ENCODE peak calls at places on chromosomes 2 and 18, in four cellular contexts. One of them, this sample, is unnamed.
A peak's percentile ranks its signal among the peaks of the same experiment; 100 is the strongest.

GRCh38 chr2:12502759-12503158 is 214.0 kb upstream of the TRIB2 start:
- DNase-seq in HL-60: no peak
- DNase-seq in GM12878: no peak
- DNase-seq in K562: no peak
- DNase-seq in this sample: no peak

GRCh38 chr18:55319517-55319905 is 268.5 kb downstream of the TCF4 start:
- DNase-seq in HL-60: no peak
- DNase-seq in GM12878: no peak
- DNase-seq in K562: no peak
- DNase-seq in this sample: no peak

GRCh38 chr2:12326449-12327190 is 390.1 kb upstream of the TRIB2 start:
- DNase-seq in HL-60: no peak
- DNase-seq in GM12878: no peak
- DNase-seq in K562: no peak
- DNase-seq in this sample: no peak

GRCh38 chr18:79597176-79598045 is 82.2 kb upstream of the CTDP1 start:
- DNase-seq in HL-60: no peak
- DNase-seq in GM12878: no peak
- DNase-seq in K562: no peak
- DNase-seq in this sample: no peak

GRCh38 chr18:55407774-55408535 is 180.0 kb downstream of the TCF4 start:
- DNase-seq in HL-60: no peak
- DNase-seq in GM12878: no peak
- DNase-seq in K562: no peak
- DNase-seq in this sample: no peak

GRCh38 chr18:79507546-79508480 is 112.1 kb downstream of the NFATC1 start:
- DNase-seq in HL-60: peak; percentile 70
- DNase-seq in GM12878: no peak
- DNase-seq in K562: no peak
- DNase-seq in this sample: no peak

GRCh38 chr2:114201781-114202180 is 240.7 kb upstream of the DPP10 start:
- DNase-seq in HL-60: no peak
- DNase-seq in GM12878: no peak
- DNase-seq in K562: peak; percentile 3
- DNase-seq in this sample: no peak

GRCh38 chr2:201781583-201782051 is 884 bp upstream of the ALS2 start:
- DNase-seq in HL-60: no peak
- DNase-seq in GM12878: no peak
- DNase-seq in K562: no peak
- DNase-seq in this sample: peak; percentile 10

GRCh38 chr2:130736487-130736886 is 7.6 kb downstream of the GPR148 start:
- DNase-seq in HL-60: no peak
- DNase-seq in GM12878: no peak
- DNase-seq in K562: no peak
- DNase-seq in this sample: no peak

GRCh38 chr2:204538179-204539009 is 6.9 kb upstream of the PARD3B start:
- DNase-seq in HL-60: no peak
- DNase-seq in GM12878: no peak
- DNase-seq in K562: no peak
- DNase-seq in this sample: no peak

GRCh38 chr18:62663731-62664336 is 51.5 kb upstream of the PHLPP1 start:
- DNase-seq in HL-60: no peak
- DNase-seq in GM12878: peak; percentile 35
- DNase-seq in K562: peak; percentile 90
- DNase-seq in this sample: peak; percentile 39

GRCh38 chr2:128783896-128784295 is 465.2 kb upstream of the HS6ST1 start:
- DNase-seq in HL-60: no peak
- DNase-seq in GM12878: no peak
- DNase-seq in K562: no peak
- DNase-seq in this sample: no peak

GRCh38 chr2:25927357-25927756 is 49.1 kb upstream of the ASXL2 start:
- DNase-seq in HL-60: no peak
- DNase-seq in GM12878: no peak
- DNase-seq in K562: no peak
- DNase-seq in this sample: no peak

GRCh38 chr2:98771771-98772521 is 41.0 kb upstream of the MGAT4A start:
- DNase-seq in HL-60: peak; percentile 56
- DNase-seq in GM12878: no peak
- DNase-seq in K562: no peak
- DNase-seq in this sample: no peak

GRCh38 chr2:40579247-40579646 is 127.4 kb upstream of the SLC8A1 start:
- DNase-seq in HL-60: no peak
- DNase-seq in GM12878: no peak
- DNase-seq in K562: no peak
- DNase-seq in this sample: no peak

GRCh38 chr2:188937228-188938220 is 36.6 kb upstream of the COL3A1 start:
- DNase-seq in HL-60: no peak
- DNase-seq in GM12878: no peak
- DNase-seq in K562: no peak
- DNase-seq in this sample: no peak
- TF ChIP-seq POLR2AphosphoS5 in HL-60: no peak
- TF ChIP-seq POLR2AphosphoS5 in GM12878: no peak
- TF ChIP-seq POLR2AphosphoS5 in K562: no peak
- TF ChIP-seq POLR2AphosphoS5 in this sample: no peak

GRCh38 chr2:100303744-100304143 is 18.6 kb downstream of the LONRF2 start:
- DNase-seq in HL-60: no peak
- DNase-seq in GM12878: no peak
- DNase-seq in K562: no peak
- DNase-seq in this sample: no peak

GRCh38 chr2:100297511-100297910 is 24.8 kb downstream of the LONRF2 start:
- DNase-seq in HL-60: no peak
- DNase-seq in GM12878: no peak
- DNase-seq in K562: no peak
- DNase-seq in this sample: no peak

GRCh38 chr2:100301881-100302584 is 20.3 kb downstream of the LONRF2 start:
- DNase-seq in HL-60: no peak
- DNase-seq in GM12878: no peak
- DNase-seq in K562: no peak
- DNase-seq in this sample: no peak

GRCh38 chr2:100299548-100299947 is 22.8 kb downstream of the LONRF2 start:
- DNase-seq in HL-60: no peak
- DNase-seq in GM12878: no peak
- DNase-seq in K562: no peak
- DNase-seq in this sample: no peak

GRCh38 chr2:100302585-100302892 is 19.8 kb downstream of the LONRF2 start:
- DNase-seq in HL-60: no peak
- DNase-seq in GM12878: no peak
- DNase-seq in K562: no peak
- DNase-seq in this sample: no peak
- TF ChIP-seq SPI1 in HL-60: no peak
- TF ChIP-seq SPI1 in GM12878: no peak
- TF ChIP-seq SPI1 in K562: no peak
- TF ChIP-seq SPI1 in this sample: no peak

DNA sequence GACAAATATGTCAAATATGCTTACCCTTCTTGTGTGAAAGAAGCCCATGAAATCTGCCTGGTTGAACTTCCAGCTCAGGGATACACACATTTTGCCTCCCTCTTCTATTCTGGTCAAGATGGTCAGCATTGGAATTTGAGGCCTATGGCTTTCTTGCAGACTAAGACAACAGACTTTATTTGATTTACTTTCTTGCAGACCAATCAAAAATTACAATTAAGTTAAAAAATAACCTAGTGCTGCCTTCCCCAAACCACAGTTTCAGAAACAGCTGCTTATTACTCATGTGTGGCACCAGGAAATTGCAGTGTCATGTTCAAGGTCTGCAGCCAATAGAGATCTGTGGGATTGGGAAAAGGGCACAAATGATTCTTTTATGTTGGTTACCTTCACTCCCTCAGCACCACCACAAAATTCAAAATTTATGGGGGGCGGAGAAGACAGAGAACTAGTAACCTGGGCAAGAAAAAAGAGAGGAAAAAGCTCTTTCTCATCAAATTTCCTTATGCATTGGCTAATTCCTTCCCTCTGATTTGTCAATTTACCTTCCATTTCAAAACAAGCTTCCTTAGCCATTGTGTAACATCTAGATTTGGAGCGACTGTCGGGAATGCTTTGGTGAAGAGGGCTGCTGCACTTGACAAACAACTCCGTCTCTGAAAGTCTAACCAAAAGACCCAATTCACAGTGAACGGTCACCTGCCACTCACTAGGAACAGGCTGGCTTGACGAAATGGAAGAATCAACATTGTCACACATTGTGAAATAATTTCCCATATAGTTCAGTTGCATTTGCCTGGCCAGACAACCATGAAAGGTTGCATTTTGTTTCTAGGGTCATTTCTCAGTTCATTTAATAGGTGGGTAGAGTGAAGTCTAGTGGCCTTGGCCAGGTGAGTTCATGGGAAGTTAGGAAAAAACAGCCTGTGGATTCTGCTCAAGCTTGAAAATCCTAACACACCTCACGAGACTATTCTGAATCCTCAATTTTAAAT is 100.4 kb upstream of the FZD5 start:
- DNase-seq in HL-60: peak; percentile 28
- DNase-seq in GM12878: no peak
- DNase-seq in K562: no peak
- DNase-seq in this sample: no peak
- TF ChIP-seq POLR2AphosphoS5 in HL-60: no peak
- TF ChIP-seq POLR2AphosphoS5 in GM12878: no peak
- TF ChIP-seq POLR2AphosphoS5 in K562: no peak
- TF ChIP-seq POLR2AphosphoS5 in this sample: no peak

DNA sequence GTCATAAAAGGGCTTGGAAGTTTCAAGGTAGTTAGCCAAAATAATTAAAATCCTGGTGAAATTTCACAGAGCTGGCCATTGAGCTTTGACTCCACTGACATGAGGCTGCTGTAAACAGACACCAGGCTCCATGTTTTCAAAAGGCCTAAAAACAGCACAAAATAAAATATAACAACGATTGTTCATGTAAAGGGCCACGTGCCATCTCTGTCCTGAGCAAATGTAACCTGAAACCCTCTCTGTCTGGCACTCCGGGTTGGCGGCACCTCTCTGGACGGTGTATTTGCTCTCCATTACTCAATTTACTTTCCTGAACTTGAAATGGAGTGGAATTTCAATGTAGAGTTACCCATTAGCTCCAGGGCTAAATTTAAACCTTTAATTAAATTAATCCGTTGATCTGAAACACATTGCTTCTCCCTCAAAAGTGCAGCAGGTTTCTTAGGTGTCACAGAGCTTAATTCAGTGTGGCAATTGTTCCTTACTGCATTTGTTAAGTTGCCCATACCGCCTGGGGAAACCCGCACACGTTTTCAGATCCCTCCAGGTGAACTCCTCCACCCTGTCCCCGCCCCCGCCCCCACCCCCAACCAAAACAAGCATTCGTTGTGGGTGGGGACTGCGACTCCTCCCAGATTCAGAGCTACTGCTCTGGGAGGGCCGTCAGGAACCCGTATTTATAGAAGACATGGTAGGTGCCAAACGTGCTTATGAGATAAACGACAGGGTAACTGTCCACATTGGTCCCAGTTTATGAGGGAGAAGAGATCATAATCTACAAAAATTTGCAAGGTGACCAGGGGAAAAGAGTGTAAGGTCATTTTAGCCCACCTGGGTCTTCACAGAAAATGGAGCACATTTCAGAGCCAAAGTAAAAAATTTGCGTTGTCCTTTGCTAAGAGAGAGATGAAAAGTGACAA is 1.2 kb upstream of the CABLES1 start:
- DNase-seq in HL-60: no peak
- DNase-seq in GM12878: peak; percentile 59
- DNase-seq in K562: no peak
- DNase-seq in this sample: peak; percentile 77
- TF ChIP-seq SPI1 in HL-60: no peak
- TF ChIP-seq SPI1 in GM12878: no peak
- TF ChIP-seq SPI1 in K562: no peak
- TF ChIP-seq SPI1 in this sample: peak; percentile 27

GRCh38 chr2:13524492-13524891 is 807.8 kb downstream of the TRIB2 start:
- DNase-seq in HL-60: no peak
- DNase-seq in GM12878: no peak
- DNase-seq in K562: no peak
- DNase-seq in this sample: no peak

GRCh38 chr2:13522096-13522495 is 805.4 kb downstream of the TRIB2 start:
- DNase-seq in HL-60: no peak
- DNase-seq in GM12878: no peak
- DNase-seq in K562: no peak
- DNase-seq in this sample: no peak

GRCh38 chr2:13522917-13523821 is 806.4 kb downstream of the TRIB2 start:
- DNase-seq in HL-60: no peak
- DNase-seq in GM12878: peak; percentile 88
- DNase-seq in K562: no peak
- DNase-seq in this sample: no peak
- TF ChIP-seq POLR2AphosphoS5 in HL-60: no peak
- TF ChIP-seq POLR2AphosphoS5 in GM12878: peak; percentile 71
- TF ChIP-seq POLR2AphosphoS5 in K562: no peak
- TF ChIP-seq POLR2AphosphoS5 in this sample: no peak